ENCODE peak calls at places on chromosomes 11 and 22, in eight cellular contexts. X is cardiac fibroblast, O is glutamatergic neuron, C is AG09319, Q is colonic mucosa, Z is brain microvascular endothelial cell, T is astrocyte of the spinal cord, V is uterus. Y is an unnamed sample.

GRCh38 chr11:65553301-65554001 is 4.7 kb downstream of the LTBP3 start:
- DNase-seq in X (no peak), O (peak), C (no peak), Q (peak), Z (no peak), T (no peak), V (no peak), Y (no peak)

GRCh38 chr22:37345863-37346514 is 63.7 kb downstream of the CYTH4 start:
- DNase-seq in X (peak), O (no peak), C (peak), Q (peak), Z (peak), T (peak), V (peak), Y (peak)

GRCh38 chr11:71488086-71488967 is 35.3 kb downstream of the NADSYN1 start:
- DNase-seq in X (peak), O (no peak), C (no peak), Q (no peak), Z (peak), T (peak), V (no peak), Y (peak)

GRCh38 chr22:26617251-26618199 is at the start of gene CRYBB1:
- DNase-seq in X (peak), O (no peak), C (peak), Q (no peak), Z (no peak), T (no peak), V (no peak), Y (no peak)

GRCh38 chr11:60971520-60971919 is at the start of gene CD6:
- DNase-seq in X (no peak), O (no peak), C (no peak), Q (no peak), Z (no peak), T (no peak), V (no peak), Y (no peak)

GRCh38 chr11:43366597-43367121 is 7.9 kb downstream of the TTC17 start:
- DNase-seq in X (peak), O (no peak), C (no peak), Q (no peak), Z (peak), T (peak), V (no peak), Y (no peak)

GRCh38 chr11:33377852-33378385 is 120.7 kb downstream of the HIPK3 start:
- DNase-seq in X (no peak), O (no peak), C (no peak), Q (no peak), Z (no peak), T (peak), V (no peak), Y (peak)

GRCh38 chr11:67520856-67521824 is 2.1 kb downstream of the CABP2 start:
- DNase-seq in X (no peak), O (no peak), C (no peak), Q (no peak), Z (no peak), T (no peak), V (no peak), Y (no peak)

GRCh38 chr11:71563401-71563800 is 2.0 kb upstream of the KRTAP5-10 start:
- DNase-seq in X (peak), O (no peak), C (peak), Q (peak), Z (peak), T (peak), V (no peak), Y (peak)

GRCh38 chr11:10021563-10021962 is 272.5 kb downstream of the SBF2 start:
- DNase-seq in X (no peak), O (no peak), C (no peak), Q (no peak), Z (no peak), T (no peak), V (no peak), Y (no peak)

GRCh38 chr11:10019906-10020682 is 273.9 kb downstream of the SBF2 start:
- DNase-seq in X (no peak), O (no peak), C (no peak), Q (peak), Z (no peak), T (no peak), V (no peak), Y (no peak)

GRCh38 chr11:10026514-10026913 is 267.5 kb downstream of the SBF2 start:
- DNase-seq in X (peak), O (no peak), C (peak), Q (no peak), Z (peak), T (no peak), V (no peak), Y (peak)

GRCh38 chr11:10023202-10023601 is 270.8 kb downstream of the SBF2 start:
- DNase-seq in X (no peak), O (no peak), C (no peak), Q (no peak), Z (no peak), T (peak), V (no peak), Y (no peak)

DNA sequence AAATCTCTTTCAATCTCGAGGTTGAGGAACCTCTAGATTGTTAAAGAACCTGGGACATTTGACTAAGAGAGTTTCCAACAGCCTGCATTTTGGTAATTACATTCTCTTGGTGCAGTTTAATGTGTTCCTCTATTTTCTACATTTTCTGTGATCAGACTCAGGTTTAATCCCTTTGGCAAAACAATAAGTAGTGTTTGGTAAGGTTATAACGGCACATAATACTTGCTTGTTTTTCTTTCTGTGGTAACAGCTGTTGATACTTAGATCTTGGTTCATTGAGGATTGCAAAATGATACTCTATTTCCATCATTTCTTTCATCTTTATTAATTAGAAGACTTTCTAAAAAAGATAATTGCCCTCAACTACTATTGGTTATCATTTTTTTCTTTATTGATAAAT is 271.3 kb downstream of the SBF2 start:
- DNase-seq in X (no peak), O (no peak), C (peak), Q (no peak), Z (no peak), T (peak), V (no peak), Y (no peak)
- TF ChIP-seq CTCF in X (no peak), O (no peak), C (no peak), Q (no peak), Z (no peak), T (no peak), V (no peak), Y (no peak)

DNA sequence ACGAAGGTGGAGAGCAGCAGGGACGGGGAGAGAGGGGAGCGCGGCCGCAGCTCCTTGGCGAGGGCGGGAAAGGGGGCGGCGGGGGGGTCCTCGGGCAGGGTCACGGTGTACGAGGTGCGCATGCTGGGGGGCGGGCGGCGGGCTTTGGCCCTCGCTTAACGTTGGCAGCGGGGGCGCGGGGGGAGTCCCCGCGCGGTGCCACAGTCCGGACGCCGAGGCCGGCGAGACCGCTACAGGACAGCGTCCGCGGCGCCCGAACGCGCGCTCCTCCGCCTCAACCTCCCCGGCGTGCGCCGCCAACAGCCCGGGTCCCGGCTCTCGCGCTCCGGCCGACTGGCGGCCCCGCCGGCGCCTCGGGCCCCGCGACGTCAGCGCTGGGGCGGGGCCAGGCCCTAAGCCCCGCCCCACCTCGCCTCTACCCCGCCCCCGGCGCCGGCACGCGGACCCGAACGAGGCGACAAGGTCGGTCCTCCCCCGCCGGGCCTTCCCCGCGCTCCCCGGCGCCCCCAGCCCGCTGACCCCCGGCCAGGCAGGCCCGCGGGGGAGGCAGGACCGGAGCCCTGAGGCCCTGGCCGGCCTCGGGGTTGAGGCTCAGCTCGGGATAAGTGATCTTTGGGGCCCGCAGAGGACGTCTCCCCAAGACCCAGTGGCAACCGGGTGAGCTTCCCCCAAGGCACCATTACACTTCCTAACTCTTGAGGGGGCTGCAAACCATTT is 17.5 kb downstream of the USP2 start:
- DNase-seq in X (no peak), O (peak), C (no peak), Q (peak), Z (no peak), T (no peak), V (peak), Y (peak)
- TF ChIP-seq CTCF in X (no peak), O (no peak), C (no peak), Q (no peak), Z (no peak), T (no peak), V (no peak), Y (no peak)

DNA sequence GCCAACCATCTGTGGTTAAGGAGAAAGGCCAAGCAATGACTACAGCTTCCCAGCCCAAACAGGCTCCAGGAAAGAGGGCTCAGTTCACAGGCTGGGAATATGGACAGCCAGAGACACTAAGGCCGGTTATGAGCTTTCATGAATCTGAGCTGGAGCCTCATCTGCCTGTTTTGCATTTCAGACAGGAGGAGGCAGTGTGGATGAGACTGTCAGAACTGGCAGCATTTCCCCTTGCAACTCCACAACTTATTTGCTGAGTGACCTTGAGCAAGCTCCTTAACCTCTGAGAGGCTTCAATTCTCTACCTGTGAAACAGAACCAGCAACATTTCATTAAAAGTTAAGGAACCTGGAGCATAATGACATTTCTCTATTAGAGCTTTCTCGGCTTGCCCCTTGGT is 264.0 kb downstream of the ETS1 start:
- DNase-seq in X (peak), O (no peak), C (no peak), Q (no peak), Z (peak), T (no peak), V (no peak), Y (no peak)
- TF ChIP-seq CTCF in X (peak), O (no peak), C (peak), Q (peak), Z (peak), T (peak), V (no peak), Y (peak)

GRCh38 chr11:17798716-17799115 is 64.1 kb downstream of the KCNC1 start:
- DNase-seq in X (no peak), O (no peak), C (no peak), Q (no peak), Z (no peak), T (no peak), V (no peak), Y (no peak)
- TF ChIP-seq CTCF in X (no peak), O (no peak), C (no peak), Q (no peak), Z (no peak), T (no peak), V (no peak), Y (no peak)

DNA sequence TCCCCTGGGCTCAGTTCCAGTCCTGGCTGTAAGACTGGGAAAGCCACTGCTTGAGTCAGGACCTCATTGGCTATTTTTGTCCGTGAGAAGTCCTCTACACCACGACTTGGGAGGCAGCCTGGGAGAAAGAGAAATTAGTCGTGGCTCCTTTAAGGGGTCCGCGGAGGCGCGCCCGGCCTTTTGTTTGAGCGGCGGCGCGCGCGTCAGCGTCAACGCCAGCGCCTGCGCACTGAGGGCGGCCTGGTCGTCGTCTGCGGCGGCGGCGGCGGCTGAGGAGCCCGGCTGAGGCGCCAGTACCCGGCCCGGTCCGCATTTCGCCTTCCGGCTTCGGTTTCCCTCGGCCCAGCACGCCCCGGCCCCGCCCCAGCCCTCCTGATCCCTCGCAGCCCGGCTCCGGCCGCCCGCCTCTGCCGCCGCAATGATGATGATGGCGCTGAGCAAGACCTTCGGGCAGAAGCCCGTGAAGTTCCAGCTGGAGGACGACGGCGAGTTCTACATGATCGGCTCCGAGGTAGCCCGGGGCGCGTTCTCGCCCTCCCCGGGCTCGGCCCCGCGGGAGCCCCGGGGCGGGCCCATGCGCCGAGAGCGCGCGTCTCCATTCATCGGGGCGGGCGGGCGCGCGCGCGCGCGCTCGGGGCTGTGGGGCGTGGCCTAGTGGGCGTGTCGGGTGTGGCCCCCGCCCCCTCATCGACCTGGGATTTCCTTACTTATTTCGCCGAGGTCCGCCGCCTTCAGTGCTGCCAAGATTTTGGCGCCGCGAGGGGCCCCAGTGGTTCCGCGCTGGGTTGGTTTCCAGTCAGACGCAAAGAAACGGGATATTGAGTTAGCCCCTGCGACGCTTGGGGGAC is at the start of gene SMARCB1:
- DNase-seq in X (peak), O (peak), C (peak), Q (peak), Z (peak), T (peak), V (peak), Y (peak)
- TF ChIP-seq CTCF in X (no peak), O (no peak), C (no peak), Q (no peak), Z (no peak), T (no peak), V (peak), Y (no peak)

GRCh38 chr22:22376352-22376706 is 131.7 kb downstream of the VPREB1 start:
- DNase-seq in X (no peak), O (no peak), C (no peak), Q (no peak), Z (no peak), T (no peak), V (no peak), Y (no peak)

GRCh38 chr22:22377335-22377734 is 131.2 kb downstream of the ZNF280B start:
- DNase-seq in X (no peak), O (no peak), C (no peak), Q (no peak), Z (no peak), T (no peak), V (no peak), Y (no peak)

GRCh38 chr22:22384267-22384666 is 124.3 kb downstream of the ZNF280B start:
- DNase-seq in X (no peak), O (no peak), C (no peak), Q (no peak), Z (no peak), T (no peak), V (no peak), Y (no peak)

GRCh38 chr22:22378446-22379415 is 129.8 kb downstream of the ZNF280B start:
- DNase-seq in X (no peak), O (no peak), C (no peak), Q (no peak), Z (no peak), T (no peak), V (no peak), Y (no peak)

GRCh38 chr22:22380098-22381030 is 128.2 kb downstream of the ZNF280B start:
- DNase-seq in X (no peak), O (peak), C (no peak), Q (no peak), Z (no peak), T (no peak), V (no peak), Y (peak)
- TF ChIP-seq CTCF in X (no peak), O (peak), C (no peak), Q (no peak), Z (peak), T (peak), V (no peak), Y (no peak)

GRCh38 chr22:31199187-31199586 is 12.9 kb upstream of the LIMK2 start:
- DNase-seq in X (no peak), O (no peak), C (no peak), Q (no peak), Z (no peak), T (no peak), V (no peak), Y (no peak)
- TF ChIP-seq CTCF in X (no peak), O (no peak), C (no peak), Q (no peak), Z (peak), T (peak), V (no peak), Y (peak)

Y was measured in PC-3.